ENCODE peak calls at places on chromosomes 2 and 18, in six cellular contexts. O is HCT116, W is H1, M is K562, F is GM12878, G is HepG2. L is an unnamed sample.

GRCh38 chr18:50013363-50014138 is 181.4 kb downstream of the MYO5B start:
- DNase-seq in W (no peak), O (no peak), G (no peak), M (no peak), F (no peak), L (no peak)

GRCh38 chr2:101520246-101520645 is 45.3 kb upstream of the RFX8 start:
- DNase-seq in M (no peak), W (no peak), F (no peak), G (no peak), O (no peak), L (peak)

GRCh38 chr18:52897611-52898010 is 557.6 kb downstream of the DCC start:
- DNase-seq in O (no peak), F (no peak), W (no peak), M (no peak), G (no peak), L (no peak)

GRCh38 chr2:62194558-62195420 is 1.1 kb upstream of the B3GNT2 start:
- DNase-seq in F (no peak), G (peak), O (no peak), M (no peak), W (no peak), L (no peak)

GRCh38 chr2:206480161-206480560 is 36.8 kb downstream of the ADAM23 start:
- DNase-seq in O (no peak), F (no peak), M (no peak), W (no peak), G (no peak), L (no peak)

GRCh38 chr2:169619946-169620345 is 35.8 kb downstream of the PPIG start:
- DNase-seq in M (no peak), G (no peak), O (no peak), W (no peak), F (no peak), L (no peak)

GRCh38 chr2:98777076-98777475 is 46.1 kb upstream of the MGAT4A start:
- DNase-seq in O (no peak), W (no peak), G (no peak), M (no peak), F (no peak), L (no peak)

GRCh38 chr2:114068438-114068837 is 178.5 kb downstream of the ACTR3 start:
- DNase-seq in M (peak), W (no peak), G (no peak), F (no peak), O (no peak), L (no peak)

GRCh38 chr2:228157841-228158240 is 23.6 kb downstream of the SPHKAP start:
- DNase-seq in M (no peak), G (no peak), W (no peak), F (no peak), O (no peak), L (no peak)

GRCh38 chr18:37985126-37985525 is 419.5 kb upstream of the CELF4 start:
- DNase-seq in M (no peak), G (no peak), W (no peak), O (no peak), F (no peak), L (no peak)

GRCh38 chr2:79670198-79670597 is 157.3 kb downstream of the CTNNA2 start:
- DNase-seq in F (no peak), G (peak), W (peak), O (no peak), M (no peak), L (no peak)

GRCh38 chr2:232983669-232983991 is 29.4 kb downstream of the NGEF start:
- DNase-seq in O (no peak), W (no peak), F (no peak), G (no peak), M (no peak), L (no peak)

GRCh38 chr2:15527074-15527739 is 33.9 kb downstream of the NBAS start:
- DNase-seq in M (no peak), O (no peak), F (no peak), W (no peak), G (peak), L (no peak)

GRCh38 chr18:1872274-1872673 is 699.0 kb downstream of the METTL4 start:
- DNase-seq in M (no peak), G (no peak), W (no peak), F (no peak), O (no peak), L (no peak)

GRCh38 chr18:5464241-5464640 is 79.6 kb downstream of the EPB41L3 start:
- DNase-seq in F (no peak), O (no peak), W (no peak), G (no peak), M (no peak), L (no peak)

GRCh38 chr2:102040229-102040628 is 48.5 kb downstream of the IL1R2 start:
- DNase-seq in W (no peak), G (no peak), O (no peak), F (no peak), M (no peak), L (no peak)

GRCh38 chr2:22784586-22784985 is 600.4 kb upstream of the KLHL29 start:
- DNase-seq in O (no peak), G (no peak), M (no peak), F (no peak), W (no peak), L (no peak)

GRCh38 chr2:94997981-94998920 is 27.3 kb upstream of the MAL start:
- DNase-seq in G (no peak), W (no peak), O (no peak), F (no peak), M (no peak), L (no peak)

GRCh38 chr18:22872894-22873537 is 60.1 kb upstream of the RBBP8 start:
- DNase-seq in W (no peak), O (no peak), M (no peak), F (peak), G (peak), L (no peak)

GRCh38 chr2:32135409-32135808 is 30.3 kb upstream of the SLC30A6 start:
- DNase-seq in G (peak), M (peak), F (no peak), W (no peak), O (peak), L (peak)

GRCh38 chr18:62865498-62865897 is 150.2 kb downstream of the PHLPP1 start:
- DNase-seq in O (no peak), G (no peak), F (no peak), W (no peak), M (no peak), L (no peak)

GRCh38 chr2:27776097-27776496 is 4.6 kb downstream of the MRPL33 start:
- DNase-seq in G (no peak), W (no peak), O (no peak), F (no peak), M (no peak), L (no peak)

GRCh38 chr18:44842588-44843412 is 162.1 kb downstream of the SETBP1 start:
- DNase-seq in W (no peak), G (no peak), M (no peak), F (no peak), O (no peak), L (no peak)

GRCh38 chr18:37253424-37254255 is 312.0 kb downstream of the CELF4 start:
- DNase-seq in O (no peak), W (peak), M (peak), G (no peak), F (no peak), L (no peak)

GRCh38 chr2:54776494-54776893 is 53.0 kb downstream of the EML6 start:
- DNase-seq in G (no peak), W (no peak), O (no peak), M (no peak), F (no peak), L (no peak)

GRCh38 chr2:98205901-98206300 is 118.9 kb downstream of the VWA3B start:
- DNase-seq in O (no peak), W (no peak), G (no peak), F (no peak), M (no peak), L (no peak)

GRCh38 chr2:9099341-9099751 is 95.9 kb upstream of the MBOAT2 start:
- DNase-seq in F (peak), W (no peak), O (no peak), M (no peak), G (peak), L (no peak)

GRCh38 chr2:46798998-46799698 is 116.5 kb downstream of the MCFD2 start:
- DNase-seq in M (no peak), W (no peak), O (no peak), F (no peak), G (no peak), L (no peak)

GRCh38 chr2:104521247-104521646 is 332.7 kb upstream of the POU3F3 start:
- DNase-seq in O (no peak), W (peak), M (no peak), G (peak), F (no peak), L (no peak)

GRCh38 chr2:174180165-174180724 is 68.1 kb downstream of the OLA1 start:
- DNase-seq in W (no peak), M (peak), G (peak), F (no peak), O (no peak), L (peak)

GRCh38 chr2:62884086-62884485 is 166.5 kb upstream of the OTX1 start:
- DNase-seq in O (no peak), G (no peak), F (no peak), M (no peak), W (no peak), L (no peak)

GRCh38 chr18:58635891-58636290 is 7.0 kb upstream of the ALPK2 start:
- DNase-seq in G (no peak), W (no peak), F (peak), M (peak), O (peak), L (peak)

GRCh38 chr2:42928692-42929576 is 136.6 kb upstream of the HAAO start:
- DNase-seq in M (peak), F (no peak), O (no peak), G (peak), W (peak), L (peak)

GRCh38 chr2:172162739-172163336 is 60.1 kb upstream of the DLX2 start:
- DNase-seq in W (no peak), M (no peak), O (no peak), F (no peak), G (no peak), L (no peak)

GRCh38 chr2:108182489-108182888 is 57.3 kb upstream of the SULT1C3 start:
- DNase-seq in F (no peak), G (peak), O (peak), W (peak), M (peak), L (no peak)

DNA sequence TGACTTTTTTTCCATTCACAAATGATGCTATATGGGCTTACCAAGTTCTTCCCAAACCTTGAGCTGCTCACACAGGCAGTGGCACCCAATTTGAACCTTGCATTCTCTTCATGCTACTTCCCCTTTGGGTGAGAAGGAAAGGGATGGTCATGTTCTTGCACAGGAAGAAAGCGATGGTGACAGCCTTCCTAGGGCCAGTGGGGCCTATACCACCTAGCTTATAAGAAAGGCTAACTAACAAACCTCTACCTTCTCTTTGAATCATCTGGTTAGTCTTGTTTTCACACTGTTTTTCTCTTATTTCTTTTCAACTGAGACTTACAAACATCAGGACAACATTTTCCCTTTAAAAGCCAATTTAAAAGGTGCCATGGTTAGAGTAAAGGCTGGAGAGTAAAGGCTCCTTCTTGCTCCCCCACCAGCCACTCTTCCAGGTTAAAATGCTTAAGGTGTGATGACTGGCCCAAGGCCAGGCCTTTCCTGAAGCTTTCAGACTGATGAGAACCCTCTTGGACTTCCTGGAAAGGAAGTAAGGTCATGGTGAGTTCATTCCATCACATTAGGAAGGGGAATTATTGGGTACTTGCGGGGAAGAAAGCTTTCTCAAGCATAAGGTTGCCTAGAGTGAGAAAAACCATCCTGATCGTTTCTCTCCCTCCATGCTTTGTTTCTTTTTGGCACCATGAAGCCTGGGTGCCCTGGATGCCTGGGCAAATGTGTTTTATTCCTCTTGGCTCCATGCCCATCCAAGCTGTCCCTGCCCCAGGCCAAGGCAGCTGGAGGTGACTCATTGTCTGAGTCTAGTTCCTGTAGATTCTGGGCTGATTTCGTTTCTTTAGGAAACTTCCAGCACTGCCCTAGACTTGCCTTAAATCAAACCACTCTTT is 41.4 kb upstream of the ITGB6 start:
- DNase-seq in O (peak), F (no peak), M (no peak), G (no peak), W (no peak), L (peak)
- TF ChIP-seq MAX in O (no peak), F (no peak), M (no peak), G (no peak), W (no peak), L (no peak)

GRCh38 chr2:197806317-197806633 is 1.9 kb downstream of the PLCL1 start:
- DNase-seq in M (no peak), W (no peak), G (no peak), F (no peak), O (no peak), L (peak)

GRCh38 chr2:197804049-197804757 is at the start of gene PLCL1:
- DNase-seq in F (peak), G (peak), M (peak), W (peak), O (peak), L (peak)

GRCh38 chr2:197804758-197805597 is 585 bp downstream of the PLCL1 start:
- DNase-seq in O (no peak), F (no peak), M (peak), G (no peak), W (peak), L (peak)

GRCh38 chr2:197803033-197803444 is 1.4 kb upstream of the PLCL1 start:
- DNase-seq in G (peak), W (no peak), F (peak), M (peak), O (peak), L (peak)

DNA sequence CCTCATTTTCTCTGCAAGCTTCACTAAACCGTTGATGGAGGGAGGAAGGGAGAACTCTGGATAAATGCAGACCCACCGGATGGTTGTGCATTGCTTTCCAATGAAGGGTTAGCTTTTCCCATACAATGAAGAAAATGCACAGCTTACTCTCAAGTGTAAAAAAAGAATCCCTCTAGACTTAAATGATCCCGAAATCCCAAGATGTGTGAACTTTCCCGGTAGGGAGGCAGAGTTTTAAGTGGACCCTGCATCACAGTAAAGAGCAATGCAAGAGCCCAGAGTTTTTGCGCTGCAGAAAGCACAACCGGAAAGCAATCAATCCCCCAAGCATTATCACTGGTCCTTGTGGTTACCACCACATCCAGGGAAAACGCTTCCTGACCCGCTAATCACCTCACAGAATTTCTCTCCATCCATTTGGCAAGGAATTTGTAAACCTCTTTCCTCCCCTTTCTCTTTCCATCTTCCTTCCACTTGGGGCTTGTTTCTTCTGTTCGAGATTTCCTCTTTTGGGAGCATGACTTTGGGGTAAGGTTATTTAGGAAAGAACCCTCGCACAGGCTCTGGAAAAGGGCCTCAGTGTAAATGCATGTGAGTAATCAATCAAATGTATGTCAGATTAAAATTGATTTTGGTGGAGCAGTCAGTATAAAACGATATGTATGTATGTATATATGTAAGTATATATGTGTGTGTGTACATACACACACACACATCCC is 1.4 kb downstream of the PLCL1 start:
- DNase-seq in F (no peak), M (peak), G (no peak), O (no peak), W (no peak), L (no peak)
- TF ChIP-seq EZH2 in F (no peak), M (no peak), G (peak), O (no peak), W (peak), L (no peak)

DNA sequence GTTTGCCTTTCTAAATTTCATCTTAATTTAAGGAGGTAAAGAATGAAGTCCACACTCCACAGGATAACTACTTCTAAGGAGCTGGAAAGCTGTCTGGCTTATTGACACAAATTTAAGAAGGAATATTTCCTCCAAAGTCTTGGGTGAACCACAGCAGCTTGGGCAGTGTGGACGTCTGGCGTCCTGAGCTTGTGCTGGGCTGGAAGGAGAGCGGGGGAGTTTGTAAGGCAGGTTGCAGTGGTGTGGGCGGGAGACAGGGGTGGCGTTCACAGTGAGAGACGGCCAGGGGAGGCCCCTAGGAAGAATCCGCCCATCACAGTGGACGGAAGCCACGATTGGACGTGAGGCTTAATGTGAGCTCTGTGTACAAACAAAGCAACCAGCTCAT is 25.7 kb downstream of the ADI1 start:
- DNase-seq in G (peak), M (peak), W (no peak), F (no peak), O (no peak), L (peak)
- TF ChIP-seq POLR2A in G (peak), M (no peak), W (no peak), F (no peak), O (no peak), L (no peak)

DNA sequence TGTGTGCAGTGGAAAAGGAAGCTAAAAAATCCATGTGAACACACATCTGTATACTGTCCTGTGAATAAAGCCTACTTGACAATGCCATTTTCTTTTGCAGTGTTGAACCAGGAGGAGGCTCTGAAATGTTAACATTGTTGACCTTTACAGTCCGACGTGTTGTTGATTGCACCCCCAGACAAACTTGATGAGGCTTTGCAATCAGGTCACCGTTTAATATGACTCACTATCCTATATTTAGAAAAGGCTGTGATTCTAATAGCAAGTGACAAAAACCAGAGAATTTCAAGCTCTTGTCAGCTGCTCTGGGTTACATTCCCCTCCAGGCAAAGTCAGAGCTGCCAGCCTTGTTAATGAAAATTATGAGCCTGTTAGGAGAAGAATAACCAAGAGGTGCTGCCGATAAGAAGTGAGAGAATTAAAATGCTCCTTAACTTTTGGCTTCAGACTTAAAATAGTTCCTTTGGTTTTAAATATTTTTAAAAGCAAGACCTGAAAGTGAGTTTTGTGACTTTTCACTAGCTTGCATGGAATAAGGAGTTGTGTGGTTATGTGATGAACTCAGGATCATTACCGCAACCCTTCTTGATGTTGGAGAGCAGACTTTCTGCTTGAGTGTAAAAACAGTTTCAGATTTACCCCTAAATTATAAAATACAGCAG is 162.1 kb downstream of the QPCT start:
- DNase-seq in W (no peak), G (no peak), O (no peak), M (no peak), F (no peak), L (no peak)
- TF ChIP-seq MAX in W (no peak), G (no peak), O (no peak), M (no peak), F (no peak), L (no peak)

GRCh38 chr18:47250415-47251046 is 929 bp downstream of the SKOR2 start:
- DNase-seq in W (no peak), F (no peak), G (no peak), M (no peak), O (no peak), L (no peak)

GRCh38 chr18:47249602-47250001 is 1.9 kb downstream of the SKOR2 start:
- DNase-seq in O (no peak), M (no peak), F (no peak), W (no peak), G (no peak), L (no peak)

GRCh38 chr18:47251289-47252120 is at the start of gene SKOR2:
- DNase-seq in W (peak), O (no peak), G (no peak), F (no peak), M (no peak), L (no peak)

GRCh38 chr18:47254341-47254939 is 3.0 kb upstream of the SKOR2 start:
- DNase-seq in W (peak), M (peak), G (peak), O (no peak), F (no peak), L (peak)

GRCh38 chr18:47253101-47253654 is 1.7 kb upstream of the SKOR2 start:
- DNase-seq in G (no peak), F (no peak), M (no peak), W (peak), O (no peak), L (no peak)
- TF ChIP-seq EZH2 in G (no peak), F (no peak), M (no peak), W (peak), O (no peak), L (no peak)

DNA sequence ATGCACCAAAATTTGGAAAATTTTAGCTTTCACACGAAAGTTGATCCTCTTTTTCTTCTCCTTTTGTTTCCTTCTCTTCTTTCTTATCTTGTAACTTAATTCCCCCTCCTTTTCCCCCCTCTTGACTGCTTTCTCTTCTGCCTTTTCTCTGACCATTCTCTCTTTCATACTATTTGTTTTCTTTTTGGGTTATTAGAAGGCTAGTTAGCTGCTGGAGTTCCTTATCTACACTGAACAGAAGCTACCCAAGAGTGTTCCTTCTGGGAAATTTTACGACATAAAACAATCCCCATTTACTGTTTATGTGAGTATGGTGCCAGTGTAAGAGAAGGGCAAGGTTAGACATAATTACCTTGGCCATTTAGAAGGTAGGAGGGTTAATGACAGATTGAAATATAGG is 218.4 kb upstream of the DTNA start:
- DNase-seq in M (no peak), O (no peak), G (no peak), W (no peak), F (no peak), L (peak)
- TF ChIP-seq POLR2A in M (no peak), O (no peak), G (no peak), W (no peak), F (no peak), L (no peak)